ENCODE peak calls at places on chromosome 3, in nine cellular contexts. K is cardiac fibroblast; P is SK-N-SH; S is left ventricle myocardium inferior; Z is H7; N is astrocyte of the spinal cord; G is CD4-positive, CD25-positive, alpha-beta regulatory T cell; U is breast epithelium; X is fibroblast of mammary gland. Y is an unnamed sample.

GRCh38 chr3:134009345-134010000 is 20.3 kb downstream of the SLCO2A1 start:
- DNase-seq in K (peak; percentile 56), P (no peak), S (no peak), Z (no peak), N (peak; percentile 82), G (no peak), U (no peak), X (peak; percentile 31), Y (no peak)

GRCh38 chr3:196219194-196219969 is 3.0 kb downstream of the SLC51A start:
- DNase-seq in K (peak; percentile 92), P (peak; percentile 88), S (peak; percentile 36), Z (peak; percentile 45), N (peak; percentile 92), G (peak; percentile 78), U (no peak), X (peak; percentile 94), Y (peak; percentile 91)

GRCh38 chr3:37770336-37770735 is 91.3 kb upstream of the CTDSPL start:
- DNase-seq in K (no peak), P (no peak), S (no peak), Z (no peak), N (no peak), G (no peak), U (no peak), X (no peak), Y (no peak)

GRCh38 chr3:106030620-106030945 is 161.8 kb upstream of the CBLB start:
- DNase-seq in K (peak; percentile 40), P (no peak), S (no peak), Z (no peak), N (peak; percentile 68), G (no peak), U (no peak), X (peak; percentile 63), Y (no peak)

GRCh38 chr3:119294402-119294888 is 262 bp downstream of the ARHGAP31 start:
- DNase-seq in K (no peak), P (no peak), S (peak; percentile 58), Z (peak; percentile 73), N (no peak), G (no peak), U (no peak), X (no peak), Y (no peak)

GRCh38 chr3:1792466-1792865 is 306.2 kb upstream of the CNTN4 start:
- DNase-seq in K (no peak), P (no peak), S (no peak), Z (no peak), N (no peak), G (no peak), U (no peak), X (no peak), Y (no peak)

GRCh38 chr3:184156522-184156955 is 1.4 kb downstream of the DVL3 start:
- DNase-seq in K (peak; percentile 86), P (peak; percentile 78), S (peak; percentile 75), Z (peak; percentile 89), N (peak; percentile 53), G (no peak), U (no peak), X (peak; percentile 63), Y (peak; percentile 77)

GRCh38 chr3:193677734-193678133 is 84.7 kb downstream of the OPA1 start:
- DNase-seq in K (no peak), P (no peak), S (no peak), Z (no peak), N (no peak), G (no peak), U (no peak), X (peak; percentile 1), Y (no peak)

GRCh38 chr3:125351814-125352456 is 23.2 kb downstream of the ZNF148 start:
- DNase-seq in K (no peak), P (no peak), S (no peak), Z (no peak), N (peak; percentile 54), G (peak; percentile 22), U (no peak), X (peak; percentile 67), Y (peak; percentile 57)

GRCh38 chr3:94226058-94226457 is 163.2 kb downstream of the NSUN3 start:
- DNase-seq in K (peak; percentile 11), P (no peak), S (no peak), Z (no peak), N (peak; percentile 80), G (no peak), U (no peak), X (peak; percentile 67), Y (peak; percentile 32)

GRCh38 chr3:37709946-37710345 is 151.7 kb upstream of the CTDSPL start:
- DNase-seq in K (no peak), P (no peak), S (no peak), Z (no peak), N (no peak), G (no peak), U (no peak), X (no peak), Y (no peak)

GRCh38 chr3:52349131-52349530 is 33.0 kb downstream of the DNAH1 start:
- DNase-seq in K (no peak), P (no peak), S (no peak), Z (no peak), N (no peak), G (no peak), U (no peak), X (no peak), Y (no peak)

DNA sequence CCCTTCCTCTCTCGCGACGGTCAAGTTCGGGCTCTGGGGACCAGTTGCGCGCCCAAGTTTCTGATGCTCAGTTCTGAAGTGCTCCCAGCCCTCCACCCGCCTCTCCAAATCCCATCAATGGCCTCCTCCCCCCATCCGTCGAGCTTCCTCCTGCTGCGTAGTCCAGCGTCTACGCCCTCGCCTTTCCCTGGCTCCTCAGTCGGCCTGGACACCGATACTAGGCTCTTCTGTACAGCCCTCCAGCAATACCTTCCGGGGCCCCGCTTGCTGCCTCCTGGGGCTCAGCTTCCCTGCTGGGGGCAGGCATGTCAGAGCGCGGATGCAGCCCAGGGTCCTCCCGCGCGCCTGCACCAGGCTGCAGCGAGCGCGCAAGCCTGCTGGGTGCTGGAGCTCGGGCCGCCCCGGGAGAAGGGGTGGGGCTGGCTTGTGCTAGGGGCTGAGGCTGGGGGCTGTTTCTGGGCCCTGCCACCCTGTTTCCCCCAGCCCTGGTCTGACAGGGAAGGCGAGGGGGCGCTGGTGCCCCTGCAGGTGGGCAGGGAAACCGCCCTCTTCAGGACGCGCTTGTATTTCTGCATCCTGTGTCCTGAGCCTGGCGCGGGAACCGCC is 353.3 kb upstream of the SUCLG2 start:
- DNase-seq in K (no peak), P (peak; percentile 21), S (no peak), Z (peak; percentile 71), N (no peak), G (peak; percentile 9), U (no peak), X (no peak), Y (no peak)
- H3K4me3 ChIP-seq in K (no peak overlapping the region), P (no peak overlapping the region), S (peak overlapping the region; percentile 48), Z (peak overlapping the region; percentile 58), N (no peak overlapping the region), G (no peak overlapping the region), U (peak overlapping the region; percentile 61), X (no peak overlapping the region), Y (peak overlapping the region; percentile 17)

DNA sequence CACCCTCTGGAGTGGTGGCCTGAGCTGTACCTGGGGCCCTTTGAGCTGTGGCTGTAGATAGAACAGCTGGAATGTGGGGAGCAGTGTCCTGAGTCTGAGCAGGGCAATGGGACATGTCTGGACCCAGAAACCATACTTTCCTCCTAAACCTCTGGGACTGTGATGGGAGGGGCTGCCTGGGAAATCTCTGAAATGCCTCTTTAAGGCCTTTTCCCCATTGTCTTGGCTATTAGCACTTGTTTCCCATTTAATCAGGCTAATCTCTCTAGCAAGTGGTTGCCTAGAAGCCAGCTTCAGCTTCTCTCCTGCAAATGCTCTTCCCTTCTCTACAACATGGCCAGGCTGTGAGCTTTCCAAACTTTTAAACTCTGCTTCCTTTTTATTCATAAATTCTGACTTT is 58.5 kb upstream of the SPATA16 start:
- DNase-seq in K (no peak), P (no peak), S (no peak), Z (no peak), N (no peak), G (no peak), U (no peak), X (no peak), Y (no peak)
- H3K4me3 ChIP-seq in K (no peak overlapping the region), P (no peak overlapping the region), S (no peak overlapping the region), Z (no peak overlapping the region), N (no peak overlapping the region), G (no peak overlapping the region), U (no peak overlapping the region), X (no peak overlapping the region), Y (no peak overlapping the region)

DNA sequence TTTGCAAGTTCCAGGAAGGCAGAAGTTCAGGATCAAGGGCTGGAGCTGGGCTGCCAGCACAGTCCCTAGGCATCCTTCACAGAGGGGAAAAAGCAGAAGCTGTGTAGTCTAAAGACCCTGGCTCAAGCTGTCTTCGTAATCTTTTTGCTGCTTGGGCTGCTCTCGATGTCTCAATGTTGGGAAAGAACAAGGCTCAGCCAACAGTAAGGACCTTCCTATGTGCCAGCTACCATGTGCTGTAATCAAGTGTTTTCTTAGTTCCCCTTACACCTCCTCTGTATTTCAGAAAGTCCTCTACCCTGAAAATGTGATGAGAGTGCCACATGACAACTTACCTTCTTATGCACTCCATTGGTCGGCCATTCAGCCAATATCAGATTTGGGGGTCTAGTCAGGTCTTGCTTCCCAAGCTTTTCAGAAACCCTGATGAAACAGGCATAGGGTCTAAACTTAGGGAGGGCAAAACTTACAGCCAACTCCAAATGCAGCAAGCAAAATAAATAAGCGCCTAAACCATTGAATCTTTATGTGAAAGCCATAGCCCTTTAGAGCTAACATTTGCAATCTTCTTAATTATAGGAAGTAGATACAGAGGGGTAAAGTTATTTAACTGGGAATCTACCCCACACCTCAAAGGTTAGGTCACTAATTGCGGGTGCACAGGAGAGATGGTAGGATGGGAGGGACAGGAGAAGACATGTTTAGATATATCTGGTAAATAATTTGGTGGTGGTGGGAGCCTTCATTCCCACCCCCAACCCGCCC is 1.2 kb upstream of the EDEM1 start:
- DNase-seq in K (no peak), P (no peak), S (no peak), Z (peak; percentile 20), N (no peak), G (no peak), U (no peak), X (no peak), Y (peak; percentile 42)
- H3K4me3 ChIP-seq in K (peak overlapping the region; percentile 25), P (peak overlapping the region; percentile 50), S (peak overlapping the region; percentile 95), Z (no peak overlapping the region), N (peak overlapping the region; percentile 56), G (no peak overlapping the region), U (peak overlapping the region; percentile 96), X (peak overlapping the region; percentile 61), Y (peak overlapping the region; percentile 68)

GRCh38 chr3:41002104-41002503 is 197.2 kb upstream of the CTNNB1 start:
- DNase-seq in K (no peak), P (no peak), S (no peak), Z (no peak), N (no peak), G (peak; percentile 3), U (no peak), X (no peak), Y (no peak)

GRCh38 chr3:41001556-41001955 is 197.7 kb upstream of the CTNNB1 start:
- DNase-seq in K (no peak), P (no peak), S (no peak), Z (no peak), N (no peak), G (no peak), U (no peak), X (no peak), Y (no peak)

GRCh38 chr3:40997711-40998519 is 201.4 kb upstream of the CTNNB1 start:
- DNase-seq in K (no peak), P (peak; percentile 69), S (no peak), Z (peak; percentile 35), N (no peak), G (no peak), U (no peak), X (no peak), Y (no peak)

GRCh38 chr3:40999682-41000081 is 199.6 kb upstream of the CTNNB1 start:
- DNase-seq in K (no peak), P (no peak), S (no peak), Z (no peak), N (no peak), G (no peak), U (no peak), X (no peak), Y (no peak)

GRCh38 chr3:41000471-41000870 is 198.8 kb upstream of the CTNNB1 start:
- DNase-seq in K (peak; percentile 61), P (no peak), S (no peak), Z (no peak), N (peak; percentile 56), G (no peak), U (no peak), X (peak; percentile 64), Y (no peak)
- H3K4me3 ChIP-seq in K (no peak overlapping the region), P (no peak overlapping the region), S (no peak overlapping the region), Z (no peak overlapping the region), N (no peak overlapping the region), G (no peak overlapping the region), U (no peak overlapping the region), X (no peak overlapping the region), Y (no peak overlapping the region)